ENCODE peak calls at places on chromosomes 3 and 15, in five cellular contexts. L is GF-D8, U is heart left ventricle, A is ELR, F is head of caudate nucleus. Y is an unnamed sample.

GRCh38 chr3:3825025-3825424 is 25.8 kb downstream of the LRRN1 start:
- DNase-seq in L (no peak), U (no peak), A (no peak), F (no peak), Y (no peak)

GRCh38 chr3:38354588-38355344 is 8.2 kb downstream of the XYLB start:
- DNase-seq in L (peak; percentile 44), U (no peak), A (peak; percentile 16), F (no peak), Y (no peak)

GRCh38 chr15:81054236-81054635 is 53.5 kb downstream of the TLNRD1 start:
- DNase-seq in L (no peak), U (no peak), A (no peak), F (no peak), Y (no peak)

GRCh38 chr3:105848821-105849220 is 20.0 kb downstream of the CBLB start:
- DNase-seq in L (no peak), U (no peak), A (no peak), F (no peak), Y (no peak)

GRCh38 chr15:89680282-89680873 is 1.2 kb upstream of the PLIN1 start:
- DNase-seq in L (no peak), U (peak; percentile 65), A (no peak), F (no peak), Y (no peak)

GRCh38 chr15:86837631-86838030 is 758.0 kb downstream of the AGBL1 start:
- DNase-seq in L (no peak), U (no peak), A (no peak), F (no peak), Y (no peak)

GRCh38 chr3:10804183-10804648 is 11.8 kb upstream of the SLC6A11 start:
- DNase-seq in L (no peak), U (no peak), A (peak; percentile 2), F (no peak), Y (no peak)

GRCh38 chr3:195139091-195139875 is 131.7 kb downstream of the XXYLT1 start:
- DNase-seq in L (no peak), U (peak; percentile 30), A (no peak), F (no peak), Y (no peak)

GRCh38 chr3:72724070-72724469 is 124.2 kb downstream of the SHQ1 start:
- DNase-seq in L (no peak), U (no peak), A (no peak), F (no peak), Y (no peak)

GRCh38 chr3:157423337-157423736 is 13.3 kb upstream of the PTX3 start:
- DNase-seq in L (no peak), U (no peak), A (peak; percentile 74), F (no peak), Y (no peak)

GRCh38 chr3:170772135-170772534 is 97.9 kb downstream of the RPL22L1 start:
- DNase-seq in L (no peak), U (no peak), A (no peak), F (no peak), Y (no peak)

GRCh38 chr3:186529204-186529999 is 14.8 kb downstream of the CRYGS start:
- DNase-seq in L (peak; percentile 33), U (no peak), A (no peak), F (no peak), Y (no peak)

GRCh38 chr15:67307156-67307555 is 52.6 kb downstream of the IQCH start:
- DNase-seq in L (no peak), U (no peak), A (peak; percentile 13), F (no peak), Y (no peak)

GRCh38 chr3:186930143-186930638 is at the start of gene ST6GAL1:
- DNase-seq in L (no peak), U (peak; percentile 82), A (peak; percentile 76), F (peak; percentile 32), Y (peak; percentile 89)

GRCh38 chr3:142902356-142902755 is 13.5 kb upstream of the PCOLCE2 start:
- DNase-seq in L (no peak), U (no peak), A (peak; percentile 42), F (no peak), Y (no peak)

GRCh38 chr3:107128942-107129341 is 248.3 kb upstream of the CCDC54 start:
- DNase-seq in L (no peak), U (no peak), A (no peak), F (no peak), Y (no peak)

GRCh38 chr15:80415331-80415730 is 11.1 kb downstream of the ARNT2 start:
- DNase-seq in L (no peak), U (no peak), A (no peak), F (no peak), Y (no peak)

GRCh38 chr3:120177151-120177550 is 82.9 kb upstream of the GSK3B start:
- DNase-seq in L (no peak), U (peak; percentile 36), A (peak; percentile 98), F (no peak), Y (peak; percentile 50)

GRCh38 chr15:69337133-69337532 is 38.4 kb downstream of the PAQR5 start:
- DNase-seq in L (no peak), U (no peak), A (no peak), F (no peak), Y (no peak)

GRCh38 chr15:79897701-79898113 is 893 bp upstream of the MTHFS start:
- DNase-seq in L (no peak), U (no peak), A (no peak), F (no peak), Y (no peak)

GRCh38 chr3:51789437-51789836 is 10.4 kb upstream of the IQCF6 start:
- DNase-seq in L (no peak), U (no peak), A (no peak), F (no peak), Y (no peak)

GRCh38 chr3:4587061-4587837 is 94.1 kb downstream of the ITPR1 start:
- DNase-seq in L (no peak), U (no peak), A (no peak), F (no peak), Y (no peak)

GRCh38 chr3:178518660-178519396 is 17.4 kb upstream of the KCNMB2 start:
- DNase-seq in L (no peak), U (no peak), A (no peak), F (no peak), Y (no peak)

GRCh38 chr3:177182352-177182751 is 14.9 kb downstream of the TBL1XR1 start:
- DNase-seq in L (no peak), U (no peak), A (no peak), F (no peak), Y (no peak)

GRCh38 chr15:77568014-77568959 is 64.4 kb downstream of the LINGO1 start:
- DNase-seq in L (no peak), U (no peak), A (no peak), F (no peak), Y (no peak)

GRCh38 chr15:85318048-85318731 is 62.2 kb upstream of the AKAP13 start:
- DNase-seq in L (no peak), U (no peak), A (peak; percentile 96), F (no peak), Y (no peak)

GRCh38 chr15:79516646-79517045 is 84.5 kb downstream of the MINAR1 start:
- DNase-seq in L (no peak), U (no peak), A (no peak), F (no peak), Y (no peak)

GRCh38 chr3:134085034-134085775 is 55.5 kb upstream of the SLCO2A1 start:
- DNase-seq in L (no peak), U (no peak), A (peak; percentile 50), F (no peak), Y (no peak)

GRCh38 chr3:73284432-73284831 is 223.0 kb downstream of the EBLN2 start:
- DNase-seq in L (no peak), U (no peak), A (no peak), F (no peak), Y (no peak)

GRCh38 chr15:29731865-29732264 is 90.4 kb downstream of the TJP1 start:
- DNase-seq in L (no peak), U (no peak), A (peak; percentile 26), F (no peak), Y (no peak)

GRCh38 chr3:16177962-16178627 is 3.6 kb downstream of the GALNT15 start:
- DNase-seq in L (no peak), U (peak; percentile 78), A (peak; percentile 82), F (peak; percentile 73), Y (peak; percentile 89)

GRCh38 chr15:65738649-65739048 is 53.4 kb downstream of the DENND4A start:
- DNase-seq in L (no peak), U (no peak), A (peak; percentile 8), F (no peak), Y (no peak)